ENCODE peak calls at places on chromosomes 5 and 9, in four cellular contexts. One of them, this sample, is unnamed.
A peak's percentile ranks its signal among the peaks of the same experiment; 100 is the strongest.

GRCh38 chr5:57186194-57186593 is 12.3 kb downstream of the GPBP1 start:
- DNase-seq in GM23338: no peak
- DNase-seq in brain microvascular endothelial cell: no peak
- DNase-seq in bronchial epithelial cell: no peak
- DNase-seq in this sample: no peak

GRCh38 chr5:180414176-180414575 is 61.0 kb upstream of the GFPT2 start:
- DNase-seq in GM23338: no peak
- DNase-seq in brain microvascular endothelial cell: no peak
- DNase-seq in bronchial epithelial cell: no peak
- DNase-seq in this sample: no peak

GRCh38 chr5:121982500-121983261 is 20.9 kb downstream of the SRFBP1 start:
- DNase-seq in GM23338: no peak
- DNase-seq in brain microvascular endothelial cell: no peak
- DNase-seq in bronchial epithelial cell: peak; percentile 80
- DNase-seq in this sample: no peak

GRCh38 chr9:127980056-127980705 is 608 bp downstream of the EEIG1 start:
- DNase-seq in GM23338: peak; percentile 69
- DNase-seq in brain microvascular endothelial cell: no peak
- DNase-seq in bronchial epithelial cell: no peak
- DNase-seq in this sample: no peak

GRCh38 chr9:79384506-79384905 is 187.3 kb upstream of the TLE4 start:
- DNase-seq in GM23338: no peak
- DNase-seq in brain microvascular endothelial cell: no peak
- DNase-seq in bronchial epithelial cell: peak; percentile 33
- DNase-seq in this sample: peak; percentile 42

GRCh38 chr5:56126487-56127179 is 106.5 kb downstream of the ANKRD55 start:
- DNase-seq in GM23338: no peak
- DNase-seq in brain microvascular endothelial cell: peak; percentile 64
- DNase-seq in bronchial epithelial cell: peak; percentile 45
- DNase-seq in this sample: no peak

GRCh38 chr5:112604741-112605390 is 132.8 kb upstream of the APC start:
- DNase-seq in GM23338: peak; percentile 60
- DNase-seq in brain microvascular endothelial cell: no peak
- DNase-seq in bronchial epithelial cell: peak; percentile 9
- DNase-seq in this sample: no peak

GRCh38 chr9:101398930-101399640 is 434 bp downstream of the ZNF189 start:
- DNase-seq in GM23338: no peak
- DNase-seq in brain microvascular endothelial cell: no peak
- DNase-seq in bronchial epithelial cell: no peak
- DNase-seq in this sample: no peak

GRCh38 chr9:115353681-115354080 is 235.7 kb upstream of the TNC start:
- DNase-seq in GM23338: no peak
- DNase-seq in brain microvascular endothelial cell: no peak
- DNase-seq in bronchial epithelial cell: peak; percentile 35
- DNase-seq in this sample: no peak

GRCh38 chr9:13939129-13939528 is 374.8 kb downstream of the NFIB start:
- DNase-seq in GM23338: no peak
- DNase-seq in brain microvascular endothelial cell: peak; percentile 65
- DNase-seq in bronchial epithelial cell: peak; percentile 83
- DNase-seq in this sample: peak; percentile 63

GRCh38 chr9:135588371-135588770 is 26.8 kb downstream of the PAEP start:
- DNase-seq in GM23338: no peak
- DNase-seq in brain microvascular endothelial cell: no peak
- DNase-seq in bronchial epithelial cell: no peak
- DNase-seq in this sample: no peak

GRCh38 chr5:68093455-68094159 is 121.9 kb upstream of the PIK3R1 start:
- DNase-seq in GM23338: no peak
- DNase-seq in brain microvascular endothelial cell: no peak
- DNase-seq in bronchial epithelial cell: no peak
- DNase-seq in this sample: no peak

GRCh38 chr9:126611592-126612328 is 2.0 kb upstream of the LMX1B start:
- DNase-seq in GM23338: peak; percentile 90
- DNase-seq in brain microvascular endothelial cell: peak; percentile 27
- DNase-seq in bronchial epithelial cell: peak; percentile 21
- DNase-seq in this sample: peak; percentile 8

GRCh38 chr9:136820947-136821332 is 13.2 kb downstream of the RABL6 start:
- DNase-seq in GM23338: peak; percentile 56
- DNase-seq in brain microvascular endothelial cell: no peak
- DNase-seq in bronchial epithelial cell: no peak
- DNase-seq in this sample: no peak

GRCh38 chr5:60634054-60634453 is 65.9 kb downstream of the DEPDC1B start:
- DNase-seq in GM23338: no peak
- DNase-seq in brain microvascular endothelial cell: no peak
- DNase-seq in bronchial epithelial cell: no peak
- DNase-seq in this sample: no peak

GRCh38 chr5:178642351-178642909 is 15.6 kb upstream of the CLK4 start:
- DNase-seq in GM23338: no peak
- DNase-seq in brain microvascular endothelial cell: peak; percentile 99
- DNase-seq in bronchial epithelial cell: peak; percentile 96
- DNase-seq in this sample: peak; percentile 78

GRCh38 chr5:72288923-72289322 is 31.1 kb downstream of the MRPS27 start:
- DNase-seq in GM23338: no peak
- DNase-seq in brain microvascular endothelial cell: no peak
- DNase-seq in bronchial epithelial cell: no peak
- DNase-seq in this sample: no peak

GRCh38 chr5:90477073-90477472 is 2.4 kb downstream of the POLR3G start:
- DNase-seq in GM23338: peak; percentile 85
- DNase-seq in brain microvascular endothelial cell: no peak
- DNase-seq in bronchial epithelial cell: no peak
- DNase-seq in this sample: no peak

GRCh38 chr5:119453045-119453383 is 717 bp downstream of the HSD17B4 start:
- DNase-seq in GM23338: no peak
- DNase-seq in brain microvascular endothelial cell: peak; percentile 12
- DNase-seq in bronchial epithelial cell: peak; percentile 21
- DNase-seq in this sample: no peak

GRCh38 chr9:121842612-121842978 is 191.2 kb downstream of the DAB2IP start:
- DNase-seq in GM23338: no peak
- DNase-seq in brain microvascular endothelial cell: peak; percentile 61
- DNase-seq in bronchial epithelial cell: peak; percentile 65
- DNase-seq in this sample: no peak

GRCh38 chr5:132250547-132250946 is 6.9 kb upstream of the PDLIM4 start:
- DNase-seq in GM23338: no peak
- DNase-seq in brain microvascular endothelial cell: no peak
- DNase-seq in bronchial epithelial cell: no peak
- DNase-seq in this sample: no peak

GRCh38 chr9:34085581-34086500 is 37.2 kb upstream of the UBAP2 start:
- DNase-seq in GM23338: no peak
- DNase-seq in brain microvascular endothelial cell: no peak
- DNase-seq in bronchial epithelial cell: no peak
- DNase-seq in this sample: no peak

GRCh38 chr5:5146530-5147160 is 6.5 kb downstream of the ADAMTS16 start:
- DNase-seq in GM23338: no peak
- DNase-seq in brain microvascular endothelial cell: no peak
- DNase-seq in bronchial epithelial cell: no peak
- DNase-seq in this sample: no peak

GRCh38 chr9:89606567-89607311 is 1.9 kb downstream of the GADD45G start:
- DNase-seq in GM23338: peak; percentile 43
- DNase-seq in brain microvascular endothelial cell: peak; percentile 16
- DNase-seq in bronchial epithelial cell: peak; percentile 42
- DNase-seq in this sample: no peak

GRCh38 chr9:136222896-136223266 is 18.0 kb upstream of the LHX3 start:
- DNase-seq in GM23338: no peak
- DNase-seq in brain microvascular endothelial cell: no peak
- DNase-seq in bronchial epithelial cell: no peak
- DNase-seq in this sample: no peak

GRCh38 chr5:176609724-176610429 is at the start of gene GPRIN1:
- DNase-seq in GM23338: peak; percentile 79
- DNase-seq in brain microvascular endothelial cell: no peak
- DNase-seq in bronchial epithelial cell: no peak
- DNase-seq in this sample: no peak

GRCh38 chr9:121860213-121860612 is 208.8 kb downstream of the DAB2IP start:
- DNase-seq in GM23338: no peak
- DNase-seq in brain microvascular endothelial cell: no peak
- DNase-seq in bronchial epithelial cell: no peak
- DNase-seq in this sample: no peak

GRCh38 chr5:71663570-71663969 is 55.5 kb upstream of the CARTPT start:
- DNase-seq in GM23338: no peak
- DNase-seq in brain microvascular endothelial cell: no peak
- DNase-seq in bronchial epithelial cell: no peak
- DNase-seq in this sample: no peak

GRCh38 chr5:97297063-97297715 is 114.1 kb upstream of the RIOK2 start:
- DNase-seq in GM23338: peak; percentile 81
- DNase-seq in brain microvascular endothelial cell: peak; percentile 52
- DNase-seq in bronchial epithelial cell: peak; percentile 37
- DNase-seq in this sample: no peak

GRCh38 chr9:33619666-33620404 is 95.8 kb downstream of the ANKRD18B start:
- DNase-seq in GM23338: peak; percentile 54
- DNase-seq in brain microvascular endothelial cell: peak; percentile 72
- DNase-seq in bronchial epithelial cell: peak; percentile 76
- DNase-seq in this sample: peak; percentile 19

GRCh38 chr5:28544501-28544900 is 1506.1 kb upstream of the CDH9 start:
- DNase-seq in GM23338: no peak
- DNase-seq in brain microvascular endothelial cell: no peak
- DNase-seq in bronchial epithelial cell: no peak
- DNase-seq in this sample: no peak

GRCh38 chr5:161546463-161547301 is at the start of gene GABRB2:
- DNase-seq in GM23338: peak; percentile 55
- DNase-seq in brain microvascular endothelial cell: no peak
- DNase-seq in bronchial epithelial cell: peak; percentile 25
- DNase-seq in this sample: peak; percentile 22

GRCh38 chr5:106401561-106401960 is 1269.2 kb downstream of the EFNA5 start:
- DNase-seq in GM23338: no peak
- DNase-seq in brain microvascular endothelial cell: no peak
- DNase-seq in bronchial epithelial cell: peak; percentile 73
- DNase-seq in this sample: no peak
- TF ChIP-seq CTCF in GM23338: no peak
- TF ChIP-seq CTCF in brain microvascular endothelial cell: no peak
- TF ChIP-seq CTCF in bronchial epithelial cell: no peak
- TF ChIP-seq CTCF in this sample: no peak

DNA sequence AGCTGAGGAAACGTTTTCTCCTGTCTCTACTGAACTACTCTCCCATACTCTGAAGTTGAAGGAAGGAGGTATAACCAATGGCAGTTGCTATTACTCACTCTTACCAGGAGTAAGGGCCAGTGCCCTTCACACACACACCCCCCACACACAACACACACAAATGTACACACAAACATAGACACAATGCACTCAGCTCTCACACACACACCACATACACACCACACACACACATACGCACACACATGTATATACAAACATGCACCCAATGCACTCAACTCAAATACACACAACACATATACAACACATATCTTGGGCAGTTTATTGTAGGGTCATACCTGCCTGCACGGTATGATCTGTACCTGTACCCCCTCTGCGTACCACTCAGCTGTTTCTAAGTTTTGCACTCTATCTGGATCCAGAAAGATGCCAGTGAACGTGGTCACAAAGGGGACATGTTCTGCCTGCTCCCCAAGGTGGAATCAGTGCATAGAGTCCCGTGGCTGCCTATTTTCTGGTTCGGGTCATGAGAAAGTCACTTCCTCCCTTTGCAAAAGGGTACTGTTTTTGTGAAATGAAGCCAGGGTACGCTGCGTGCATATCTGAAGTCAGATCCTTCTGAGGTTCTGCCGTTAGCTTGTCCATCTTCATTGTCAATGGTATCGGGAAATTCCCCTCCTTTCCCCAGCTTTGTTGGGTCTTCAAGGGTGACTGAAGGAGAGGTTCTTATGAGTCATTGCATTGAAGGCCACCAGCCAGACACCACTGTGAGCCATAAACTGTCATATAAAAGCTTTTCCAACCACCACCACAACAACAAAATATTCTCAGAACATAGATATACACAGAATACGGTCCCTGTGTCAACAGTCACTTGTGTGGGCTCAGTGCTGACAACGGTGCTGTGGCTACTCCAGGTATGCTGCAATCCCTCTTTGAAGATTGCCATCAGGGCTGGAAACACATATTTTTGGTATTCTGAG is 131.9 kb downstream of the UGCG start:
- DNase-seq in GM23338: no peak
- DNase-seq in brain microvascular endothelial cell: no peak
- DNase-seq in bronchial epithelial cell: no peak
- DNase-seq in this sample: no peak
- H3K4me3 ChIP-seq in GM23338: no peak overlapping the region
- H3K4me3 ChIP-seq in brain microvascular endothelial cell: no peak overlapping the region
- H3K4me3 ChIP-seq in bronchial epithelial cell: no peak overlapping the region
- H3K4me3 ChIP-seq in this sample: no peak overlapping the region

GRCh38 chr9:124894741-124895170 is 32.8 kb downstream of the ARPC5L start:
- DNase-seq in GM23338: peak; percentile 77
- DNase-seq in brain microvascular endothelial cell: peak; percentile 48
- DNase-seq in bronchial epithelial cell: peak; percentile 51
- DNase-seq in this sample: peak; percentile 20
- TF ChIP-seq CTCF in GM23338: peak; percentile 84
- TF ChIP-seq CTCF in brain microvascular endothelial cell: peak; percentile 71
- TF ChIP-seq CTCF in bronchial epithelial cell: peak; percentile 59
- TF ChIP-seq CTCF in this sample: peak; percentile 67

GRCh38 chr5:153629027-153629426 is 138.6 kb downstream of the GRIA1 start:
- DNase-seq in GM23338: peak; percentile 73
- DNase-seq in brain microvascular endothelial cell: peak; percentile 95
- DNase-seq in bronchial epithelial cell: peak; percentile 98
- DNase-seq in this sample: peak; percentile 66
- H3K4me3 ChIP-seq in GM23338: no peak overlapping the region
- H3K4me3 ChIP-seq in brain microvascular endothelial cell: no peak overlapping the region
- H3K4me3 ChIP-seq in bronchial epithelial cell: no peak overlapping the region
- H3K4me3 ChIP-seq in this sample: no peak overlapping the region

DNA sequence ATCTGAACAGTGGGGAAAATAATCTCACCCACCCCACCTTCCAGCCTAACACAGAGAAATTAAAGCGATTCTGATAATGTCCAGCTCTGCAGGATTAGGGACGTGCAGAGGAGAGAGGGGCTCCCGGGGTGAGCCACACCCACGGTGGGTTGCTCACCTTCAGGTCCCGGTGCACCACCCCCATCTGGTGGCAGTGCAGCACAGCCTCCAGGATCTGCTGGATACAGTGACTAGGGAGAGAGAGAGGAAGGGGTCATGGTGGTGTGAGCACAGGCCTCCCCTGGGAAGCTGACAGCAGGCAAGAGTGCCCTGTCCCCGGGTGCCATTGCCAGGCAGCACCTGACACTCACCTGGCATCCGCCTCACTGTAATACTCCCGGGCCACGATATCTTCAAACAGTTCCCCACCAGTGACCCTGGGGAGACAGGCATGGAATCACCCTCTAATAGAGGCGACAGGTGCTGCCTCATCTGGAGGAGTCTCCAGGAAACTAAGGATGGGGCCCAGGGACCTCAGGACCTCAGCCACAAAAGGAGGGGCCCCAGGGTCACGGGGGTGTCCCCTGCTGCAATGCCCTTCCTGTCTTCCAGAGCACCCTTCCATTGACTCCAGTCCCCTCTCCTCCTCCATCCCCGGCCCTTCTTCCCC is 33.0 kb downstream of the CAMK2A start:
- DNase-seq in GM23338: peak; percentile 81
- DNase-seq in brain microvascular endothelial cell: no peak
- DNase-seq in bronchial epithelial cell: no peak
- DNase-seq in this sample: no peak
- TF ChIP-seq CTCF in GM23338: peak; percentile 82
- TF ChIP-seq CTCF in brain microvascular endothelial cell: peak; percentile 36
- TF ChIP-seq CTCF in bronchial epithelial cell: no peak
- TF ChIP-seq CTCF in this sample: peak; percentile 13